ENCODE peak calls at places on chromosome 1, in ten cellular contexts. One of them, this sample, is unnamed.

GRCh38 chr1:214086945-214087344 is 99.2 kb downstream of the PROX1 start:
- DNase-seq in NCI-H187: no peak
- DNase-seq in adipocyte: no peak
- DNase-seq in body of pancreas: no peak
- DNase-seq in AG20443: no peak
- DNase-seq in GM03348: no peak
- DNase-seq in activated CD4-positive, alpha-beta T cell treated with anti-CD3 and anti-CD28 coated beads, Interleukin-2, amount 10 ng/mL, durations not matched to agents 7 days and 5 days: no peak
- DNase-seq in GM12891: no peak
- DNase-seq in activated CD8-positive, alpha-beta memory T cell treated with anti-CD3 and anti-CD28 coated beads for 4 hours: no peak
- DNase-seq in HFF-Myc: no peak
- DNase-seq in this sample: no peak

GRCh38 chr1:54498383-54499096 is 49.5 kb upstream of the ACOT11 start:
- DNase-seq in adipocyte: no peak
- DNase-seq in body of pancreas: no peak
- DNase-seq in activated CD8-positive, alpha-beta memory T cell treated with anti-CD3 and anti-CD28 coated beads for 4 hours: no peak
- DNase-seq in AG20443: no peak
- DNase-seq in activated CD4-positive, alpha-beta T cell treated with anti-CD3 and anti-CD28 coated beads, Interleukin-2, amount 10 ng/mL, durations not matched to agents 7 days and 5 days: no peak
- DNase-seq in GM03348: no peak
- DNase-seq in GM12891: no peak
- DNase-seq in HFF-Myc: no peak
- DNase-seq in NCI-H187: no peak
- DNase-seq in this sample: no peak

GRCh38 chr1:193325771-193326170 is 139.4 kb upstream of the B3GALT2 start:
- DNase-seq in activated CD8-positive, alpha-beta memory T cell treated with anti-CD3 and anti-CD28 coated beads for 4 hours: no peak
- DNase-seq in adipocyte: no peak
- DNase-seq in NCI-H187: no peak
- DNase-seq in AG20443: no peak
- DNase-seq in body of pancreas: no peak
- DNase-seq in HFF-Myc: no peak
- DNase-seq in GM12891: no peak
- DNase-seq in GM03348: no peak
- DNase-seq in activated CD4-positive, alpha-beta T cell treated with anti-CD3 and anti-CD28 coated beads, Interleukin-2, amount 10 ng/mL, durations not matched to agents 7 days and 5 days: no peak
- DNase-seq in this sample: no peak

GRCh38 chr1:219568728-219569127 is 44.2 kb downstream of the ZC3H11B start:
- DNase-seq in body of pancreas: no peak
- DNase-seq in GM12891: no peak
- DNase-seq in GM03348: no peak
- DNase-seq in activated CD4-positive, alpha-beta T cell treated with anti-CD3 and anti-CD28 coated beads, Interleukin-2, amount 10 ng/mL, durations not matched to agents 7 days and 5 days: no peak
- DNase-seq in AG20443: no peak
- DNase-seq in adipocyte: no peak
- DNase-seq in HFF-Myc: no peak
- DNase-seq in NCI-H187: no peak
- DNase-seq in activated CD8-positive, alpha-beta memory T cell treated with anti-CD3 and anti-CD28 coated beads for 4 hours: no peak
- DNase-seq in this sample: no peak

GRCh38 chr1:208203127-208203847 is 40.9 kb downstream of the PLXNA2 start:
- DNase-seq in GM12891: no peak
- DNase-seq in activated CD4-positive, alpha-beta T cell treated with anti-CD3 and anti-CD28 coated beads, Interleukin-2, amount 10 ng/mL, durations not matched to agents 7 days and 5 days: no peak
- DNase-seq in activated CD8-positive, alpha-beta memory T cell treated with anti-CD3 and anti-CD28 coated beads for 4 hours: no peak
- DNase-seq in NCI-H187: peak
- DNase-seq in body of pancreas: peak
- DNase-seq in HFF-Myc: no peak
- DNase-seq in GM03348: peak
- DNase-seq in adipocyte: peak
- DNase-seq in AG20443: peak
- DNase-seq in this sample: no peak

GRCh38 chr1:72724951-72725863 is 442.9 kb upstream of the NEGR1 start:
- DNase-seq in HFF-Myc: no peak
- DNase-seq in GM12891: no peak
- DNase-seq in body of pancreas: no peak
- DNase-seq in NCI-H187: no peak
- DNase-seq in activated CD4-positive, alpha-beta T cell treated with anti-CD3 and anti-CD28 coated beads, Interleukin-2, amount 10 ng/mL, durations not matched to agents 7 days and 5 days: no peak
- DNase-seq in AG20443: peak
- DNase-seq in adipocyte: no peak
- DNase-seq in activated CD8-positive, alpha-beta memory T cell treated with anti-CD3 and anti-CD28 coated beads for 4 hours: no peak
- DNase-seq in GM03348: peak
- DNase-seq in this sample: no peak

GRCh38 chr1:230986976-230987375 is 8.1 kb downstream of the ARV1 start:
- DNase-seq in body of pancreas: no peak
- DNase-seq in activated CD8-positive, alpha-beta memory T cell treated with anti-CD3 and anti-CD28 coated beads for 4 hours: no peak
- DNase-seq in GM12891: no peak
- DNase-seq in HFF-Myc: peak
- DNase-seq in NCI-H187: no peak
- DNase-seq in AG20443: no peak
- DNase-seq in adipocyte: no peak
- DNase-seq in GM03348: peak
- DNase-seq in activated CD4-positive, alpha-beta T cell treated with anti-CD3 and anti-CD28 coated beads, Interleukin-2, amount 10 ng/mL, durations not matched to agents 7 days and 5 days: no peak
- DNase-seq in this sample: no peak

GRCh38 chr1:47871799-47872353 is 125.3 kb downstream of the TRABD2B start:
- DNase-seq in GM12891: no peak
- DNase-seq in activated CD4-positive, alpha-beta T cell treated with anti-CD3 and anti-CD28 coated beads, Interleukin-2, amount 10 ng/mL, durations not matched to agents 7 days and 5 days: no peak
- DNase-seq in NCI-H187: no peak
- DNase-seq in body of pancreas: no peak
- DNase-seq in GM03348: no peak
- DNase-seq in adipocyte: no peak
- DNase-seq in activated CD8-positive, alpha-beta memory T cell treated with anti-CD3 and anti-CD28 coated beads for 4 hours: no peak
- DNase-seq in HFF-Myc: no peak
- DNase-seq in AG20443: no peak
- DNase-seq in this sample: no peak

GRCh38 chr1:244835276-244836134 is at the start of gene COX20:
- DNase-seq in GM12891: peak
- DNase-seq in adipocyte: peak
- DNase-seq in AG20443: peak
- DNase-seq in NCI-H187: peak
- DNase-seq in activated CD4-positive, alpha-beta T cell treated with anti-CD3 and anti-CD28 coated beads, Interleukin-2, amount 10 ng/mL, durations not matched to agents 7 days and 5 days: peak
- DNase-seq in GM03348: peak
- DNase-seq in activated CD8-positive, alpha-beta memory T cell treated with anti-CD3 and anti-CD28 coated beads for 4 hours: peak
- DNase-seq in HFF-Myc: peak
- DNase-seq in body of pancreas: peak
- DNase-seq in this sample: peak

GRCh38 chr1:226485192-226485591 is 63.4 kb upstream of the STUM start:
- DNase-seq in GM03348: no peak
- DNase-seq in GM12891: no peak
- DNase-seq in AG20443: no peak
- DNase-seq in HFF-Myc: no peak
- DNase-seq in adipocyte: no peak
- DNase-seq in activated CD4-positive, alpha-beta T cell treated with anti-CD3 and anti-CD28 coated beads, Interleukin-2, amount 10 ng/mL, durations not matched to agents 7 days and 5 days: no peak
- DNase-seq in activated CD8-positive, alpha-beta memory T cell treated with anti-CD3 and anti-CD28 coated beads for 4 hours: no peak
- DNase-seq in body of pancreas: no peak
- DNase-seq in NCI-H187: no peak
- DNase-seq in this sample: no peak

This sample was measured in hepatic stellate cell.